ENCODE peak calls at places on chromosomes 3 and 15, in seven cellular contexts. M is stomach; L is CD8-positive, alpha-beta memory T cell; E is cardiac muscle cell; U is lung; N is left ventricle myocardium inferior; Y is right atrium auricular region. D is an unnamed sample.

GRCh38 chr3:50503504-50503903 is at the start of gene CACNA2D2:
- DNase-seq in M (peak), L (peak), E (peak), U (peak), N (peak), Y (no peak), D (no peak)

GRCh38 chr15:38002883-38003477 is 68.5 kb downstream of the TMCO5A start:
- DNase-seq in M (peak), L (no peak), E (peak), U (peak), N (peak), Y (no peak), D (no peak)

GRCh38 chr3:13891017-13891392 is 11.1 kb upstream of the WNT7A start:
- DNase-seq in M (no peak), L (no peak), E (no peak), U (no peak), N (no peak), Y (no peak), D (no peak)

GRCh38 chr15:25579127-25579526 is 140.3 kb upstream of the UBE3A start:
- DNase-seq in M (no peak), L (no peak), E (no peak), U (no peak), N (no peak), Y (no peak), D (no peak)

GRCh38 chr3:128932516-128933212 is 53.2 kb downstream of the ACAD9 start:
- DNase-seq in M (no peak), L (no peak), E (no peak), U (no peak), N (no peak), Y (peak), D (peak)

GRCh38 chr15:78651930-78652655 is 11.1 kb upstream of the CHRNB4 start:
- DNase-seq in M (no peak), L (no peak), E (no peak), U (no peak), N (no peak), Y (no peak), D (no peak)

GRCh38 chr3:42723146-42723683 is 20.6 kb upstream of the HHATL start:
- DNase-seq in M (no peak), L (no peak), E (no peak), U (no peak), N (no peak), Y (no peak), D (no peak)

GRCh38 chr3:196995646-196996355 is 27.2 kb upstream of the PIGZ start:
- DNase-seq in M (no peak), L (no peak), E (no peak), U (no peak), N (peak), Y (no peak), D (peak)

GRCh38 chr3:160545481-160545880 is 19.9 kb downstream of the KPNA4 start:
- DNase-seq in M (no peak), L (no peak), E (no peak), U (no peak), N (no peak), Y (no peak), D (no peak)

GRCh38 chr15:74835312-74835823 is 7.6 kb downstream of the ULK3 start:
- DNase-seq in M (peak), L (peak), E (peak), U (peak), N (peak), Y (peak), D (no peak)

GRCh38 chr3:192207239-192207638 is 520.1 kb downstream of the FGF12 start:
- DNase-seq in M (no peak), L (no peak), E (no peak), U (no peak), N (no peak), Y (no peak), D (no peak)

GRCh38 chr3:49173116-49173791 is 1.9 kb downstream of the KLHDC8B start:
- DNase-seq in M (peak), L (no peak), E (peak), U (no peak), N (peak), Y (peak), D (no peak)

GRCh38 chr15:98177950-98178848 is 217.7 kb downstream of the ARRDC4 start:
- DNase-seq in M (peak), L (no peak), E (peak), U (peak), N (no peak), Y (no peak), D (no peak)

GRCh38 chr3:42159706-42160472 is 68.7 kb downstream of the TRAK1 start:
- DNase-seq in M (peak), L (no peak), E (peak), U (peak), N (peak), Y (no peak), D (peak)

GRCh38 chr3:34140606-34141005 is 342.2 kb downstream of the PDCD6IP start:
- DNase-seq in M (no peak), L (no peak), E (peak), U (no peak), N (no peak), Y (no peak), D (no peak)

GRCh38 chr3:73401616-73402265 is 223.0 kb downstream of the PDZRN3 start:
- DNase-seq in M (no peak), L (no peak), E (peak), U (peak), N (peak), Y (no peak), D (no peak)

GRCh38 chr3:127763337-127763736 is 59.0 kb downstream of the MGLL start:
- DNase-seq in M (no peak), L (no peak), E (no peak), U (no peak), N (no peak), Y (no peak), D (no peak)

GRCh38 chr15:64634576-64635485 is 140.6 kb downstream of the RBPMS2 start:
- DNase-seq in M (no peak), L (peak), E (peak), U (no peak), N (no peak), Y (no peak), D (no peak)

GRCh38 chr3:181855825-181856224 is 144.1 kb downstream of the SOX2 start:
- DNase-seq in M (no peak), L (no peak), E (no peak), U (peak), N (no peak), Y (no peak), D (no peak)

GRCh38 chr15:86278586-86278985 is 198.9 kb downstream of the AGBL1 start:
- DNase-seq in M (no peak), L (no peak), E (no peak), U (no peak), N (no peak), Y (no peak), D (no peak)

GRCh38 chr3:133996251-133996661 is 33.5 kb downstream of the SLCO2A1 start:
- DNase-seq in M (no peak), L (no peak), E (no peak), U (no peak), N (no peak), Y (peak), D (no peak)

GRCh38 chr3:184802150-184802549 is 9.8 kb upstream of the VPS8 start:
- DNase-seq in M (no peak), L (no peak), E (no peak), U (no peak), N (no peak), Y (no peak), D (no peak)

GRCh38 chr3:144142151-144142855 is 170.7 kb downstream of the DIPK2A start:
- DNase-seq in M (no peak), L (no peak), E (peak), U (no peak), N (no peak), Y (no peak), D (no peak)

GRCh38 chr3:111465081-111465670 is 76.8 kb upstream of the CD96 start:
- DNase-seq in M (no peak), L (no peak), E (no peak), U (no peak), N (no peak), Y (no peak), D (no peak)

GRCh38 chr3:81871358-81872152 is 110.1 kb upstream of the GBE1 start:
- DNase-seq in M (no peak), L (no peak), E (peak), U (no peak), N (no peak), Y (no peak), D (no peak)

GRCh38 chr3:179321585-179322322 is 1.1 kb upstream of the ZNF639 start:
- DNase-seq in M (no peak), L (no peak), E (peak), U (no peak), N (no peak), Y (no peak), D (no peak)

GRCh38 chr15:100725121-100726069 is 123.0 kb downstream of the ASB7 start:
- DNase-seq in M (no peak), L (no peak), E (peak), U (peak), N (no peak), Y (no peak), D (no peak)

GRCh38 chr15:99176757-99177156 is 71.9 kb downstream of the SYNM start:
- DNase-seq in M (no peak), L (no peak), E (no peak), U (peak), N (no peak), Y (no peak), D (no peak)

GRCh38 chr3:158094235-158094916 is 11.8 kb downstream of the SHOX2 start:
- DNase-seq in M (no peak), L (no peak), E (no peak), U (no peak), N (no peak), Y (no peak), D (peak)

GRCh38 chr15:74302821-74303359 is 64.6 kb downstream of the CYP11A1 start:
- DNase-seq in M (peak), L (no peak), E (peak), U (peak), N (no peak), Y (no peak), D (no peak)

GRCh38 chr3:29514912-29515311 is 234.0 kb downstream of the RBMS3 start:
- DNase-seq in M (no peak), L (no peak), E (no peak), U (no peak), N (no peak), Y (no peak), D (no peak)

GRCh38 chr3:73786346-73786807 is 161.6 kb upstream of the PDZRN3 start:
- DNase-seq in M (no peak), L (no peak), E (peak), U (no peak), N (no peak), Y (peak), D (peak)

GRCh38 chr15:100601158-100601557 is 826 bp downstream of the LINS1 start:
- DNase-seq in M (no peak), L (peak), E (peak), U (no peak), N (no peak), Y (no peak), D (no peak)

GRCh38 chr3:13575459-13576061 is 26.6 kb downstream of the FBLN2 start:
- DNase-seq in M (no peak), L (no peak), E (no peak), U (no peak), N (peak), Y (no peak), D (peak)

GRCh38 chr3:8503871-8504610 is 2.4 kb downstream of the LMCD1 start:
- DNase-seq in M (no peak), L (no peak), E (peak), U (no peak), N (no peak), Y (no peak), D (no peak)

GRCh38 chr3:8504611-8504973 is 3.0 kb downstream of the LMCD1 start:
- DNase-seq in M (no peak), L (no peak), E (no peak), U (no peak), N (no peak), Y (no peak), D (no peak)

GRCh38 chr3:8501388-8502131 is at the start of gene LMCD1:
- DNase-seq in M (peak), L (peak), E (peak), U (peak), N (peak), Y (peak), D (peak)

GRCh38 chr3:8505621-8506020 is 4.0 kb downstream of the LMCD1 start:
- DNase-seq in M (peak), L (no peak), E (no peak), U (no peak), N (no peak), Y (no peak), D (no peak)

DNA sequence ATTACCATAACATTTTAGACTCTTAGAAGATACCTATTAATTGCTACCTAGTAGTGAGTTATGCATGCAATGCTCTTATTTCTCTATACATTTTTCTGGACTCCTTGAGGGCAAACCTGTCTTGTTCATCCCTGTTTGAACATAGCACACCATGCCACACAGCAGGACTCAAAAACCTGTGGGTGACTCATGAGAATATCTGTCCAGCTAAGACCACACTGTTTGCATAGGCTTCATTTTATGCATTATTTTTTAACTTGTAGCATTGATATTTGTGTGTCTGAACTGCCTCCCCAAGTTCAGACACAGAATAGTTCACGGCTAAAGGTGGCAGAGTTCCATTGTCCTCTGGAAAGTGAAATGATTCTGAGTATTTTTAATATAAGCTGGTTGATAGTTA is 1.8 kb downstream of the LMCD1 start:
- DNase-seq in M (no peak), L (no peak), E (no peak), U (no peak), N (no peak), Y (no peak), D (no peak)
- H3K4me3 ChIP-seq in M (peak), L (no peak), E (no peak), U (peak), N (peak), Y (peak), D (peak)

DNA sequence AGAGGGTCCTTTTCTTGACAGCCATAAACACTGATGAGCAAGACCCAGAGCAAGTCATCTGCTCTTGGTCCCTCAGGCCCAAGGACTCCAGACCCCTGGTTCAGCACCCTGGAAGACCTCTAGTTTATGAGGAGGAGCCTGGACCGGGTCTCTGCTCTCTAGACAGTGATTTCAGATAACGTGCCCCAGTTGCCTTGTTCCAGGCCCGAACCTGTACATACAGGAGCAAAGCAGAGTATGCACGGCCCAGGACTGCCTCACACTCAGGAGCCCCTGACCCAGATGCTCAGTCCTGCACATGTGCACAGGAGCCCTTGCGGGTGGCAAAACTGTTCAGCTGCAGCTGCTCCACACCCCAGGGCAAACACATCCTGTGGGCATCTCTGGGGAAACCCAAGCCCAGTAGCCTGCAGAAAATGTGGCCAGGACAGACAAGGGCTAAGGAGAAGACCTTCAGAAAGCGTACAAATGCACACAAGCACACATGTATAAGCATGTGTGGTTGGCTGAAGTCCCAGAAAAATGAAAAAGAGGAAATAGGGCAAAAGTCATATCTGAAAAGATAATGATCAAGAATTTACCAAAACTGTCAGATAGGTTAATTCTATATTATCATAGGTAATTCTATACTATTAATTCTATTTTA is 59.9 kb upstream of the CORO2B start:
- DNase-seq in M (no peak), L (no peak), E (no peak), U (no peak), N (no peak), Y (no peak), D (peak)
- H3K27ac ChIP-seq in M (peak), L (no peak), E (no peak), U (no peak), N (no peak), Y (peak), D (no peak)

DNA sequence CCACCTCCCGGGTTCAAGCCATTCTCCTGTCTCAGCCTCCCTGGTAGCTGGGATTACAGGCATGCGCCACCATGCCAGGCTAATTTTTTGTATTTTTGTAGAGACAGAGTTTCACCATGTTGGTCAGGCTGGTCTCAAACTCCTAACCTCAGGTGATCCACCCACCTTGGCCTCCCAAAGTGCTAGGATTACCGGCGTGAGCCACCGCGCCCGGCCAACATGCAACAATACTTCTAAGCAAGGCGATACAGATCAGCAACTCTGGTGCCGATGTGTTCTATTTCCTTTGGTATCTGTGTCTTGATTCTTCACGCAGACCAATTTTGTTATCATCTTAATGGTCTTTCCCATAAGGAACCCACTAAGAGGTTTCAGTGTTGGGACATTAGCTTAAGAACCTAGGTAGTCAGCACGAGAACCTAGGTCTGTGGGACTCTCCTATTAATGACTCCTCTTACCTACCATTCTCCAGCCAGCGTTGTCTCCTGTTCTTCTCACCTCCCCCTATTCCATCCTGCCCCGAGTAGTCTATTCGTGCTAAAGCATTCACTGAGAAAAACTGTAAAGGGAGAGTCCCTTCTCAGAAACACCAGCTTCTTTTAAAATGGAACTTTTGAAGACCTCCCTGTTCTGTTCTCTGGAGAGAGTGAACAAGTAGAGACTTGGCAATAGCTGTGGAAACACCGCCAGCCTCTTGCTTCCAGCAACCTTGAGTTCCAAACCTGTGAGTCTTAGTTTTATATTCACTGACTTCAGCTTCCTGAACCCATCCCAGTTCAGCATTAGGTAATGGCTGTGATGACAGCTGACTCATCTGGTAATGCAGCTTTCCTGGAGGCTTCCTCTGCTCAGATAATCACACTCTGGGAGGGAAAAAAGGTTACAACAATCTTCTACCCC is 61.2 kb downstream of the TSC22D2 start:
- DNase-seq in M (no peak), L (no peak), E (peak), U (no peak), N (no peak), Y (peak), D (peak)
- H3K4me3 ChIP-seq in M (no peak), L (no peak), E (no peak), U (no peak), N (no peak), Y (no peak), D (no peak)

GRCh38 chr15:51621155-51621554 is 1.4 kb downstream of the DMXL2 start:
- DNase-seq in M (no peak), L (no peak), E (no peak), U (no peak), N (no peak), Y (no peak), D (no peak)

GRCh38 chr15:51622269-51623180 is at the start of gene DMXL2:
- DNase-seq in M (peak), L (peak), E (peak), U (peak), N (peak), Y (peak), D (peak)

GRCh38 chr15:51621917-51622268 is 678 bp downstream of the DMXL2 start:
- DNase-seq in M (peak), L (no peak), E (peak), U (peak), N (peak), Y (peak), D (peak)

GRCh38 chr15:51619331-51620033 is 3.1 kb downstream of the DMXL2 start:
- DNase-seq in M (no peak), L (no peak), E (no peak), U (peak), N (no peak), Y (no peak), D (no peak)

GRCh38 chr15:51620647-51621046 is 1.9 kb downstream of the DMXL2 start:
- DNase-seq in M (no peak), L (no peak), E (no peak), U (no peak), N (no peak), Y (no peak), D (no peak)
- H3K27ac ChIP-seq in M (no peak), L (no peak), E (no peak), U (no peak), N (no peak), Y (no peak), D (no peak)

GRCh38 chr3:177359601-177360357 is 162.5 kb upstream of the TBL1XR1 start:
- DNase-seq in M (peak), L (peak), E (peak), U (peak), N (peak), Y (peak), D (peak)

GRCh38 chr3:177356113-177356512 is 158.8 kb upstream of the TBL1XR1 start:
- DNase-seq in M (no peak), L (no peak), E (no peak), U (no peak), N (no peak), Y (no peak), D (no peak)

GRCh38 chr3:177357352-177358084 is 160.2 kb upstream of the TBL1XR1 start:
- DNase-seq in M (peak), L (no peak), E (peak), U (peak), N (no peak), Y (peak), D (no peak)

GRCh38 chr3:177358968-177359600 is 161.8 kb upstream of the TBL1XR1 start:
- DNase-seq in M (peak), L (peak), E (peak), U (peak), N (peak), Y (no peak), D (peak)

GRCh38 chr3:177358085-177358967 is 161.0 kb upstream of the TBL1XR1 start:
- DNase-seq in M (peak), L (peak), E (peak), U (peak), N (peak), Y (peak), D (peak)
- H3K4me3 ChIP-seq in M (peak), L (peak), E (no peak), U (no peak), N (peak), Y (peak), D (peak)

GRCh38 chr15:63519548-63520178 is 15.3 kb downstream of the USP3 start:
- DNase-seq in M (no peak), L (no peak), E (no peak), U (no peak), N (no peak), Y (no peak), D (no peak)
- H3K27ac ChIP-seq in M (no peak), L (no peak), E (no peak), U (no peak), N (no peak), Y (no peak), D (peak)

DNA sequence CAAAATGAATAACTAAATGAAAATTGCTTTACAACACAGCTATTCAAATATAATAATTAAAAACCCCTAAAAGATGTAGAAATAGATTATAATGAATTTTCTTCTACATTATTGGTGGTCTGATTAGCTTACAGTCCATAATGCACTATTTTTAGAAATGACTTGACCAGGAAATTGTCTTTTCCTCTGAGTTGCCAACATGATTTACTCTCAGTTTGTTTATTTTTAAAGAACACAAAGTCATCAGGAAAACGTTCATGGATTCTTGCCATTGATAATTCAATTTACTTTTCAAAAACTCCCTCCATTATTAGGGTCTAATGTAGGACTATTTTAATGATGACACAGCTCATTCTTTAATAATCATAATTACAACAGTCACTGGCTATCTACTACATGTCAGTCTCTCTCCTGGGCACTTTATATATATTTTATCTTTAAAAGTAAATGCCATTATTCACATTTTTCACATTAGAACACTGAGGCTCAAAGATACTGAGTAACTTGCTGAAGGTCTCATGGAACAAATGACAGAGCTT is 1.1 kb downstream of the TM4SF18 start:
- DNase-seq in M (no peak), L (no peak), E (no peak), U (no peak), N (no peak), Y (no peak), D (no peak)
- H3K4me3 ChIP-seq in M (no peak), L (no peak), E (no peak), U (no peak), N (peak), Y (peak), D (no peak)